ENCODE peak calls at places on chromosomes 3 and 15, in nine cellular contexts. Z, H, G, R, O, L, T, M and I are unnamed samples.

GRCh38 chr15:63474810-63475316 is 29.5 kb upstream of the USP3 start:
- DNase-seq in Z (no peak), H (no peak), G (no peak), R (no peak), O (no peak), L (no peak), T (peak; percentile 50), M (no peak), I (no peak)

GRCh38 chr3:185558395-185558794 is 6.0 kb upstream of the LIPH start:
- DNase-seq in Z (peak; percentile 51), H (no peak), G (peak; percentile 35), R (no peak), O (peak; percentile 29), L (peak; percentile 84), T (peak; percentile 89), M (no peak), I (no peak)

GRCh38 chr3:187080799-187081450 is 58.4 kb downstream of the RPL39L start:
- DNase-seq in Z (no peak), H (no peak), G (no peak), R (no peak), O (no peak), L (no peak), T (no peak), M (no peak), I (no peak)

GRCh38 chr3:194536883-194537637 is 50.3 kb upstream of the ATP13A3 start:
- DNase-seq in Z (no peak), H (no peak), G (peak; percentile 57), R (peak; percentile 17), O (peak; percentile 59), L (no peak), T (peak; percentile 79), M (no peak), I (no peak)

GRCh38 chr3:25385807-25386512 is 42.1 kb upstream of the RARB start:
- DNase-seq in Z (no peak), H (no peak), G (no peak), R (no peak), O (no peak), L (no peak), T (no peak), M (no peak), I (no peak)

GRCh38 chr3:58102976-58103447 is 94.8 kb downstream of the FLNB start:
- DNase-seq in Z (no peak), H (no peak), G (peak; percentile 36), R (no peak), O (peak; percentile 84), L (no peak), T (peak; percentile 83), M (no peak), I (no peak)

GRCh38 chr3:148227534-148227933 is 470.2 kb upstream of the AGTR1 start:
- DNase-seq in Z (no peak), H (no peak), G (no peak), R (no peak), O (no peak), L (no peak), T (no peak), M (no peak), I (no peak)

GRCh38 chr3:21357241-21357640 is 393.8 kb downstream of the ZNF385D start:
- DNase-seq in Z (no peak), H (no peak), G (no peak), R (no peak), O (no peak), L (no peak), T (peak; percentile 3), M (no peak), I (no peak)

GRCh38 chr15:51908312-51908711 is 63.3 kb downstream of the LEO1 start:
- DNase-seq in Z (no peak), H (no peak), G (no peak), R (no peak), O (no peak), L (no peak), T (no peak), M (no peak), I (no peak)

GRCh38 chr15:88535100-88535499 is 11.4 kb downstream of the DET1 start:
- DNase-seq in Z (no peak), H (no peak), G (no peak), R (no peak), O (no peak), L (no peak), T (no peak), M (no peak), I (no peak)

GRCh38 chr3:150868282-150868681 is 37.0 kb downstream of the MINDY4B start:
- DNase-seq in Z (no peak), H (no peak), G (no peak), R (peak; percentile 13), O (peak; percentile 57), L (no peak), T (no peak), M (no peak), I (no peak)

GRCh38 chr15:73983211-73983727 is 8.8 kb downstream of the STOML1 start:
- DNase-seq in Z (no peak), H (no peak), G (no peak), R (no peak), O (peak; percentile 91), L (peak; percentile 24), T (no peak), M (no peak), I (no peak)

GRCh38 chr3:10553586-10554235 is 48.3 kb upstream of the ATP2B2 start:
- DNase-seq in Z (peak; percentile 17), H (no peak), G (no peak), R (no peak), O (no peak), L (no peak), T (no peak), M (peak; percentile 92), I (no peak)

GRCh38 chr15:29935296-29936020 is 113.2 kb upstream of the TJP1 start:
- DNase-seq in Z (no peak), H (no peak), G (no peak), R (no peak), O (peak; percentile 17), L (no peak), T (no peak), M (no peak), I (no peak)

GRCh38 chr3:160225181-160226025 is at the start of gene C3orf80:
- DNase-seq in Z (peak; percentile 58), H (peak; percentile 49), G (peak; percentile 71), R (no peak), O (peak; percentile 46), L (peak; percentile 21), T (peak; percentile 57), M (no peak), I (no peak)

GRCh38 chr15:70447927-70448698 is 315.2 kb downstream of the UACA start:
- DNase-seq in Z (peak; percentile 80), H (no peak), G (peak; percentile 43), R (no peak), O (peak; percentile 12), L (no peak), T (peak; percentile 24), M (no peak), I (no peak)

GRCh38 chr3:107604057-107604802 is 81.5 kb downstream of the BBX start:
- DNase-seq in Z (no peak), H (no peak), G (no peak), R (no peak), O (peak; percentile 15), L (no peak), T (no peak), M (no peak), I (no peak)

DNA sequence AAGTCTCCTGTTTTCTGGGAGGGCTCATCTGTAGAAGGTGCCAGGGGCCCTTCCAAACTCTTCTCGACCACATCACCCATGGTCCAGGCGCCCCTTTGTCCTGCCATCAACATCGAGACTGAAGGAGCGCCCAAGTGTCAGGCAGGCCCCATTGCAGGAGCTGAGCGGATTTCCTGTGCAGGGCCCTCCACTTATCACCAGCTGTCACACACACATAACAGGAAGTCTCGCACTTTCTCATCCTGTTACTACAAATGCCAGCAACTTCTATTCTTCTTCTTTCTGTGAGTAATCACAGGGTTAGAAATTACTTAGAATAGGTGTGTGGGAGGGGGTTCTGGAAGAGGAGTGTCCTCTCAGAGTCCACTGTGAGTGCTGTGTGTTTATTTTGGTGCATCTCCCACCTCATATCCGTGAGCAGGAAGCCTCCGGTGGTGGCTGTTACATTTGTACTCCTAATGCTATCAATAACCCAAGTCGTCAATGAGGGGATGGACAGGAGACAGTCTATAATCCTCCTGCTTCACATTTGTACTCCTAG is at the start of gene KLHL6:
- DNase-seq in Z (no peak), H (no peak), G (peak; percentile 58), R (peak; percentile 42), O (peak; percentile 32), L (no peak), T (peak; percentile 50), M (no peak), I (no peak)
- TF ChIP-seq POLR2A in Z (no peak), H (no peak), G (peak; percentile 44), R (no peak), O (no peak), L (no peak), T (no peak), M (no peak), I (no peak)

DNA sequence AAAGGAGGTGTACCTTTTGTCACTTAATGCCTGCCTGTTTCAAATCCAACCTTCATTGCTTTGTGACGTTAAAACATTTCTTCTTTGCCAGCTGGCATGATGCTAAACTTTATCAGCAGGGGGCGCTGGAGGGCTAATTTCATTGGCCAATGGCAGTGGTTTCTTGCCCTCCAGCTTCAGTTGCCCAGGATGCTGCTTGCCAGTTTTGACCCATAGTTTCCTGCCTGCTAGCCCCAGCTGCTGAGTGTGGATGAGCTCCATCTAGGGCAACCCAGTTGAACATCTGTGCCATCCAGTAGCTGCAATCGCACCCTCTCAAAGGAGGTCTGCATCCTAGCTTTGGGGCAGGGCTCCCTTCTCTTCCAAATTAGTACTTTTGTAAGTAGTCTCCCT is 22.1 kb downstream of the ACKR2 start:
- DNase-seq in Z (peak; percentile 76), H (peak; percentile 18), G (peak; percentile 77), R (peak; percentile 82), O (peak; percentile 85), L (peak; percentile 65), T (peak; percentile 78), M (no peak), I (no peak)
- TF ChIP-seq CTCF in Z (peak; percentile 95), H (peak; percentile 42), G (peak; percentile 79), R (peak; percentile 67), O (peak; percentile 69), L (peak; percentile 76), T (peak; percentile 66), M (peak; percentile 83), I (peak; percentile 63)

GRCh38 chr15:65812467-65812866 is 20.4 kb upstream of the DENND4A start:
- DNase-seq in Z (no peak), H (no peak), G (no peak), R (no peak), O (no peak), L (no peak), T (no peak), M (no peak), I (peak; percentile 10)
- H3K4me1 ChIP-seq in Z (no peaks in the 10 kb centered on the region), H (no peaks in the 10 kb centered on the region), G (no peaks in the 10 kb centered on the region), R (no peaks in the 10 kb centered on the region), O (no peaks in the 10 kb centered on the region), L (no peaks in the 10 kb centered on the region), T (no peaks in the 10 kb centered on the region), M (no peaks in the 10 kb centered on the region), I (no peaks in the 10 kb centered on the region)

DNA sequence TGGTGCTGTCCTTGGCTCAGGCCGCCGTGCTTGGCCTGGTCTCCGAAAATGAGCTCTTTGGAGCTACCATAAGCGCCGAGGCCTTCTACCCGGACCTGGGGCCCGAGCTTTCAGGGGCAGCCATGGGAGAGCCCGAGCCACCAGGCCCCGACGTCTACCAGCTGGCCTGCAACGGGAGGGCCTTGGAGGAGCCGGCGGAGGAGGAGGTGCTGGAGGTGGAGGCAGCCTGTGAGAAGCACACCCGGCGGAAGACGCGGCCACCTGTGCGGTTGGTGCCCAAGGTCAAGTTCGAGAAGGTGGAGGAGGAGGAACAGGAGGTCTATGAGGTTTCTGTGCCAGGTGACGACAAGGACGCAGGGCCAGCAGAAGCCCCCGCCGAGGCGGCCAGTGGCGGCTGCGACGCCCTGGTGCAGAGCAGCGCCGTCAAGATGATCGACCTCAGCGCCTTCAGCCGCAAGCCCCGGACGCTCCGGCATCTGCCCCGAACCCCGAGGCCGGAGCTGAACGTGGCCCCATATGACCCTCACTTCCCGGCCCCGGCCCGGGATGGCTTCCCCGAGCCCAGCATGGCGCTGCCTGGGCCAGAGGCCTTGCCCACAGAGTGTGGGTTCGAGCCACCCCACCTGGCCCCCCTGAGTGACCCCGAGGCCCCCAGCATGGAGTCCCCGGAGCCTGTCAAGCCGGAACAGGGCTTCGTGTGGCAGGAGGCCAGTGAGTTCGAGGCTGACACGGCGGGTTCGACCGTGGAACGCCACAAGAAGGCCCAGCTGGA is 34.9 kb downstream of the IDH2 start:
- DNase-seq in Z (no peak), H (no peak), G (no peak), R (no peak), O (no peak), L (no peak), T (peak; percentile 89), M (no peak), I (no peak)
- TF ChIP-seq POLR2A in Z (no peak), H (no peak), G (no peak), R (no peak), O (no peak), L (no peak), T (peak; percentile 6), M (no peak), I (no peak)